ENCODE peak calls at places on chromosomes 3 and 15, in six cellular contexts. C is GM12878, Q is HL-60, I is SK-N-SH, Z is HepG2, V is H1. P is an unnamed sample.

GRCh38 chr3:60094392-60094947 is 1044.6 kb upstream of the CFAP20DC start:
- DNase-seq in V (no peak), C (no peak), Q (no peak), Z (no peak), I (no peak), P (no peak)

GRCh38 chr15:22979699-22980188 is 424 bp downstream of the CYFIP1 start:
- DNase-seq in V (no peak), Q (no peak), Z (no peak), I (peak), C (no peak), P (no peak)

GRCh38 chr15:52331490-52332240 is 36.1 kb upstream of the MYO5C start:
- DNase-seq in Q (no peak), V (no peak), C (peak), Z (peak), I (peak), P (peak)

GRCh38 chr15:59993950-59994401 is 10.1 kb upstream of the FOXB1 start:
- DNase-seq in V (no peak), C (no peak), Z (no peak), Q (no peak), I (peak), P (peak)

GRCh38 chr3:114308830-114309229 is 15.0 kb downstream of the TIGIT start:
- DNase-seq in Z (no peak), C (no peak), I (no peak), V (no peak), Q (no peak), P (no peak)

GRCh38 chr15:64894395-64895056 is 17.2 kb upstream of the ANKDD1A start:
- DNase-seq in I (no peak), C (peak), Q (peak), V (no peak), Z (no peak), P (no peak)

GRCh38 chr3:46566040-46566631 is at the start of gene LRRC2:
- DNase-seq in V (no peak), I (peak), Q (no peak), Z (no peak), C (no peak), P (no peak)

GRCh38 chr3:105868450-105868744 is 415 bp downstream of the CBLB start:
- DNase-seq in Q (no peak), V (no peak), I (peak), Z (peak), C (no peak), P (peak)

GRCh38 chr15:100602822-100603393 is 519 bp downstream of the ASB7 start:
- DNase-seq in C (peak), Q (no peak), Z (peak), V (no peak), I (peak), P (peak)

GRCh38 chr3:172550347-172550943 is 27.2 kb upstream of the TNFSF10 start:
- DNase-seq in I (no peak), Q (peak), V (no peak), C (no peak), Z (no peak), P (peak)

GRCh38 chr3:53145109-53146077 is 15.2 kb upstream of the RFT1 start:
- DNase-seq in I (no peak), C (no peak), V (no peak), Z (no peak), Q (no peak), P (no peak)

GRCh38 chr3:158109295-158109803 is 540 bp upstream of the RSRC1 start:
- DNase-seq in V (no peak), Q (no peak), Z (no peak), I (no peak), C (no peak), P (peak)

GRCh38 chr3:45712434-45713110 is 23.4 kb downstream of the SACM1L start:
- DNase-seq in I (no peak), V (no peak), Q (no peak), Z (no peak), C (no peak), P (no peak)

GRCh38 chr3:99669879-99670555 is 31.6 kb downstream of the COL8A1 start:
- DNase-seq in Q (no peak), Z (no peak), C (no peak), I (no peak), V (no peak), P (no peak)

GRCh38 chr15:80811781-80812180 is 32.6 kb downstream of the CEMIP start:
- DNase-seq in I (no peak), C (no peak), V (no peak), Z (no peak), Q (no peak), P (no peak)

GRCh38 chr15:60343221-60343970 is 54.4 kb downstream of the ANXA2 start:
- DNase-seq in C (no peak), Q (no peak), Z (no peak), V (no peak), I (no peak), P (no peak)

GRCh38 chr3:5017953-5018531 is 38.8 kb downstream of the BHLHE40 start:
- DNase-seq in Z (no peak), V (no peak), I (no peak), Q (no peak), C (no peak), P (peak)

GRCh38 chr3:115980709-115981108 is 357.4 kb downstream of the GAP43 start:
- DNase-seq in V (no peak), Q (no peak), Z (no peak), I (no peak), C (no peak), P (no peak)

GRCh38 chr15:31221936-31222515 is 104.6 kb upstream of the KLF13 start:
- DNase-seq in V (no peak), I (no peak), Z (no peak), Q (no peak), C (no peak), P (no peak)

DNA sequence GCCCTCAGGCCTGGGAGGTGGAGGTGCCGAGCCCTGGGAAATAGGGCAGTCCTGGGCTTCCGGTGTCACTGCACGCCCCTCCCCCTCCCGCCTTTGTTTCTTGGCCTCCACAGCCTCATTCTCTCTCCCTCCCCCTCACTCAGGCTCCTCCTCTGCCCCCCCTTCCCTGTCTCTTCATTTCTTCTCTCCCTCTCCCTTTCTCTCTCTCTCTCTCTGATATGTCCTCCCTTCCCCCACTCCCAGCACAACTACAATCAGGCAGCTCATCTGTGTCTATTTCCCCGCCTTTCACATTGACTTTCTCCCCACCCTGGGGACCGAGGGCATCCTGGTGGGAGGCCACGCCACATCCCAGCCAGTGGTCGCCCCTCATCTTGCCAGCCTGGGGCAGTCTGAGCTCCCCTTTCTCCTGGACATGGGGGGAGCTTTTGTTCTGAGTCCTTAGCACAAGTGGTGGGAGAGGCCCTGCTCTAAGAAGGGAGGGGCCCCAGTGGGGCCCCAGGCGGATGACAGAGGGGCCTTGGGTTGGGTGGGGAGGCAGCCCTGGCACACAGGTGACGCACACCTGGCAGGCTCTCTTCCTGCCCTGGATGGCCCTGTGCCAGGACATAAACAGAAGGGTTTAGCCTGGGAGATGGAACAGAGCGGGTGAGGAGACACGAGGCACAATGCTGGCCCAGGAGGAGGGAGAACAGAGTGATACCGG is 40.1 kb downstream of the IDH2 start:
- DNase-seq in Q (peak), I (no peak), V (peak), Z (no peak), C (no peak), P (peak)
- TF ChIP-seq GABPA in Q (no peak), I (no peak), V (no peak), Z (no peak), C (no peak), P (peak)

DNA sequence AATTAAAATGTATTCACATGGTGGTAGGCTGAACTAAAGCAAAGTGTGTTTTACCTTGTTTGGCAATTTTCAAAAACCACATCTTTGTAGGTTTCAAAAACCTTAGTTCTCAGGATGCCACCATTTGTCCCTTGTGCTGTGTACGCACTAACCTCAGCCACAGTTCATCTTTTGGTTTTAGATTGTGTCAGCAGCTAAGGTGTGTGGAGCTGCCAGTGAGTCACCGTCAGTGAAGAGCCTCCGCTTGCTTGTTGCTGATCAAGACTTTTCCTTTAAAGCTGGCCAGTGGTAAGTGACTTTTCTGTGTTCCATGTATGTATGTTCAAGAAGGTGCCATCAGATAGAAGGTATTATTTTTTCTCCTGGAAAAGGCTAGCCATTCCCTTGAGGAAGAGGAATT is 21.1 kb downstream of the OXNAD1 start:
- DNase-seq in Q (no peak), Z (no peak), I (no peak), V (no peak), C (no peak), P (no peak)
- TF ChIP-seq GABPA in Q (no peak), Z (no peak), I (no peak), V (no peak), C (no peak), P (no peak)

DNA sequence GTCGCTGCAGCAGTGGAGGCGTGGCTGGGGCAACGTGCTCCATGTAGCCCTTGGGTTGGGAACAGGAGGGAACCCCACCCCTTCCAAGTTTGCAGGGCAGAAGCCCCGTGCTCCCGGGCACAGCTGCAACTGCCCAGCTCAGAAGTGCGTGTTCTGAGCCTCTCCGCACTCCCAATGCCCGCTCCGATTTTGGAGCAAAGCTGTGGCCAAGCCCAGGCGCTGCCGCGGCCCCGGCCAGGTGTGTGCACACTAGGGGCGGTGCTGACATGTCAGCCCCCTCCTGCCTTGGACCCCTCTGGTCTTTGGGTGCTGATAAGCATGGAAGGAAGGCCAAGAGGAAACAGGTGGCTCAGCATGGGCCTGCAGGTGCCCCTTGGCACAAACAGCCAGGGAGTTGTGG is 87.6 kb upstream of the TTBK2 start:
- DNase-seq in I (no peak), C (no peak), V (no peak), Q (no peak), Z (no peak), P (no peak)
- TF ChIP-seq GABPA in I (no peak), C (no peak), V (no peak), Q (no peak), Z (no peak), P (no peak)

GRCh38 chr3:94184781-94185180 is 121.9 kb downstream of the NSUN3 start:
- DNase-seq in C (no peak), I (no peak), V (no peak), Z (no peak), Q (no peak), P (no peak)

GRCh38 chr3:94183551-94183950 is 120.7 kb downstream of the NSUN3 start:
- DNase-seq in I (no peak), V (no peak), Z (no peak), C (no peak), Q (no peak), P (no peak)

GRCh38 chr3:94187697-94188096 is 124.8 kb downstream of the NSUN3 start:
- DNase-seq in I (no peak), V (no peak), C (no peak), Q (no peak), Z (no peak), P (no peak)

GRCh38 chr3:94185753-94186152 is 122.9 kb downstream of the NSUN3 start:
- DNase-seq in Z (no peak), I (no peak), Q (no peak), C (no peak), V (no peak), P (no peak)
- TF ChIP-seq GABPA in Z (no peak), I (no peak), Q (no peak), C (no peak), V (no peak), P (no peak)